ENCODE peak calls at places on chromosomes 4 and X, in eight cellular contexts. P is body of pancreas, Q is right atrium auricular region, Y is mucosa of descending colon, L is left lung, I is left ventricle myocardium inferior, N is GM23248, B is upper lobe of left lung. E is an unnamed sample. For H3K36me3 and H3K4me1, the result is how much of the 10 kb centered on the place peaks cover.

GRCh38 chr4:166657261-166657660 is 577.0 kb downstream of the SPOCK3 start:
- DNase-seq in Q (no peak), B (no peak), N (no peak), P (no peak), Y (no peak), L (no peak), I (no peak), E (no peak)

GRCh38 chr4:8153441-8153840 is 5.2 kb downstream of the ABLIM2 start:
- DNase-seq in B (no peak), N (no peak), I (no peak), Q (no peak), Y (no peak), P (no peak), L (peak), E (no peak)

GRCh38 chr4:133152801-133153526 is 3.9 kb downstream of the PCDH10 start:
- DNase-seq in I (no peak), B (no peak), Y (no peak), Q (no peak), L (no peak), P (no peak), N (peak), E (no peak)

GRCh38 chr4:126238010-126238409 is 923.3 kb downstream of the FAT4 start:
- DNase-seq in I (no peak), P (no peak), Y (no peak), B (no peak), Q (no peak), L (no peak), N (no peak), E (no peak)

GRCh38 chr4:84939111-84939510 is 27.4 kb downstream of the WDFY3 start:
- DNase-seq in Y (no peak), I (no peak), P (no peak), B (no peak), Q (no peak), N (no peak), L (no peak), E (no peak)

GRCh38 chrX:46758163-46758955 is 559 bp downstream of the SLC9A7 start:
- DNase-seq in Y (peak), P (peak), L (peak), I (no peak), N (peak), B (peak), Q (no peak), E (no peak)

GRCh38 chrX:130555757-130556156 is 154.0 kb downstream of the RBMX2 start:
- DNase-seq in I (no peak), Q (no peak), L (no peak), B (no peak), Y (no peak), P (no peak), N (no peak), E (no peak)

GRCh38 chr4:153467154-153467896 is 1.2 kb downstream of the TMEM131L start:
- DNase-seq in Y (peak), P (peak), N (peak), L (peak), Q (no peak), B (peak), I (peak), E (peak)

GRCh38 chr4:766559-767283 is 59.2 kb downstream of the CPLX1 start:
- DNase-seq in N (no peak), L (peak), Q (no peak), Y (no peak), I (no peak), P (no peak), B (no peak), E (no peak)
- H3K36me3 ChIP-seq in N (under half), L (half or more), Q (half or more), Y (under half), I (half or more), P (under half), B (half or more), E (under half)

GRCh38 chr4:6271701-6272465 is 2.2 kb downstream of the WFS1 start:
- DNase-seq in P (peak), Q (peak), N (no peak), Y (no peak), L (peak), I (peak), B (peak), E (no peak)
- H3K4me1 ChIP-seq in P (under half), Q (under half), N (under half), Y (under half), L (under half), I (half or more), B (half or more), E (under half)

GRCh38 chr4:3197366-3198105 is 51.4 kb upstream of the MSANTD1 start:
- DNase-seq in Y (no peak), B (no peak), P (no peak), I (no peak), L (no peak), Q (no peak), N (no peak), E (no peak)

GRCh38 chr4:3199661-3200422 is 49.1 kb upstream of the MSANTD1 start:
- DNase-seq in B (no peak), L (no peak), Y (no peak), N (peak), Q (no peak), I (no peak), P (peak), E (no peak)

GRCh38 chr4:3200423-3201090 is 48.4 kb upstream of the MSANTD1 start:
- DNase-seq in N (no peak), B (no peak), L (no peak), I (no peak), Y (no peak), P (peak), Q (no peak), E (no peak)

GRCh38 chr4:3196670-3197359 is 52.1 kb upstream of the MSANTD1 start:
- DNase-seq in N (no peak), Q (no peak), Y (no peak), P (no peak), B (no peak), I (no peak), L (no peak), E (no peak)

DNA sequence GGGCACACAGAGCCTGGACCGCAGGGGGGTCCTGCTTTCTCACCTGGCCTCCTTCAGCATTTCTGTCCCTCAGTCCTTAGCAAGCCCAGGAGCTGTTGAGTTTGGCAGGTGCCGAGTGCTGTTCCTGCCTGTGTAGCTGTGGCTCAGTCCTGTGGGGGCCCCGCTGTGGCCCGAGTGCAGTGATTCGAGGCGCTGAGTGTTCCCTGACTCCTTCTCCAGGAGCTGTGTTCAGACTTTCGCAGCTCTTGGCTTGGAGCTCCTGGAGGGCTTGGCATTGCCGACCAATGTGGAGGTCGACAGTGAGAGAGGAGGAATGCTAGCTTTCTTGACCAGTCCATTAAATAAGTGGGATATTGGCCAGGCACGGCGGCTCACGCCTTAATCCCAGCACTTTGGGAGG is 50.1 kb upstream of the MSANTD1 start:
- DNase-seq in Q (no peak), I (no peak), L (no peak), Y (no peak), P (no peak), N (no peak), B (peak), E (no peak)
- H3K36me3 ChIP-seq in Q (under half), I (half or more), L (half or more), Y (under half), P (under half), N (under half), B (half or more), E (under half)

DNA sequence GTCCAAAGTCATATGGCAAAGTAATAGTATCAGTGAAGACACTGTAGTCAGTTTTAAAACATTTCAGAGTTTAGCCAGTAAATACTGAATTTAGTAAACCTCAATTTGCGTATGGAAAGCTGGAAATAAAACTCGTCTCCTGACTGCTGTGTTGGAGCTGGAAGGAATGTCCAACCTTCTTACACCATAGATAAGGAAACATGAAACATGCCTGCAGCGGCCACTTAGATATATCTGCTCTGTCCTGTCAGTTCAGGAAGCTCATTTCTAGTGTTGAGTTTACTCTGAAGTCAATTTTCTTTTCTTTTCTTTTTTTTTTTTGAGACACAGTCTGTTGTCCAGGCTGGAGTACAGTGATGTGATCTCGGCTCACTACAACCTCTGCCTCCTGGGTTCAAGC is 21.2 kb downstream of the ARHGAP10 start:
- DNase-seq in P (no peak), Q (no peak), L (no peak), I (no peak), Y (no peak), N (no peak), B (no peak), E (no peak)
- H3K4me1 ChIP-seq in P (under half), Q (under half), L (under half), I (half or more), Y (under half), N (under half), B (under half), E (under half)

E was measured in effector memory CD4-positive, alpha-beta T cell.